ENCODE peak calls at places on chromosomes 7 and 10, in five cellular contexts. A is IMR-90, W is K562, S is HepG2, D is GM12878. I is an unnamed sample.

GRCh38 chr7:29265208-29265923 is 70.8 kb downstream of the CHN2 start:
- DNase-seq in A (no peak), D (no peak), W (no peak), S (no peak), I (no peak)

GRCh38 chr10:131126321-131127121 is 185.0 kb downstream of the TCERG1L start:
- DNase-seq in A (no peak), S (no peak), W (no peak), D (no peak), I (no peak)

GRCh38 chr7:102310414-102310815 is 23.7 kb downstream of the SH2B2 start:
- DNase-seq in S (no peak), W (no peak), D (no peak), A (no peak), I (no peak)

GRCh38 chr7:157046681-157047080 is 36.2 kb upstream of the MNX1 start:
- DNase-seq in D (no peak), W (peak; percentile 12), A (peak; percentile 81), S (no peak), I (no peak)

GRCh38 chr10:119306514-119306951 is 99.2 kb downstream of the GRK5 start:
- DNase-seq in A (no peak), W (peak; percentile 49), S (no peak), D (peak; percentile 71), I (no peak)

GRCh38 chr10:28857164-28857563 is 179.8 kb downstream of the BAMBI start:
- DNase-seq in D (no peak), A (no peak), S (no peak), W (no peak), I (no peak)

GRCh38 chr10:32419615-32420014 is 26.3 kb upstream of the CCDC7 start:
- DNase-seq in S (no peak), A (peak; percentile 42), W (no peak), D (no peak), I (no peak)

GRCh38 chr10:113179270-113179669 is 229.2 kb downstream of the TCF7L2 start:
- DNase-seq in S (no peak), A (no peak), D (no peak), W (no peak), I (no peak)

GRCh38 chr10:129465796-129466702 is 992 bp upstream of the MGMT start:
- DNase-seq in S (no peak), A (no peak), W (no peak), D (no peak), I (no peak)

GRCh38 chr10:118590334-118590733 is 5.1 kb downstream of the PRLHR start:
- DNase-seq in W (no peak), D (no peak), S (no peak), A (no peak), I (peak; percentile 86)

GRCh38 chr7:129702316-129702715 is 90.8 kb downstream of the NRF1 start:
- DNase-seq in S (no peak), A (peak; percentile 63), D (no peak), W (no peak), I (no peak)

GRCh38 chr7:74311305-74311744 is 22.1 kb downstream of the CLIP2 start:
- DNase-seq in A (peak; percentile 68), W (no peak), S (no peak), D (no peak), I (no peak)

GRCh38 chr7:127770870-127771269 is 118.9 kb downstream of the SND1 start:
- DNase-seq in S (no peak), W (no peak), A (peak; percentile 72), D (no peak), I (peak; percentile 57)

GRCh38 chr10:110500515-110500905 is 2.8 kb downstream of the DUSP5 start:
- DNase-seq in W (no peak), S (no peak), D (no peak), A (peak; percentile 81), I (no peak)

GRCh38 chr7:23712368-23713284 is 2.6 kb downstream of the STK31 start:
- DNase-seq in S (peak; percentile 51), W (peak; percentile 44), A (peak; percentile 78), D (peak; percentile 3), I (peak; percentile 79)

GRCh38 chr10:127442220-127442525 is 106.9 kb upstream of the NPS start:
- DNase-seq in S (no peak), W (no peak), D (no peak), A (no peak), I (no peak)

GRCh38 chr10:1609596-1609995 is 127.7 kb downstream of the ADARB2 start:
- DNase-seq in D (no peak), S (no peak), W (no peak), A (no peak), I (no peak)

GRCh38 chr10:88474884-88475844 is 108.0 kb downstream of the RNLS start:
- DNase-seq in S (no peak), A (no peak), W (no peak), D (no peak), I (no peak)

GRCh38 chr10:35347088-35347487 is 10.8 kb downstream of the CCNY start:
- DNase-seq in A (no peak), D (no peak), S (no peak), W (no peak), I (no peak)

GRCh38 chr10:6617319-6618076 is 37.4 kb upstream of the PRKCQ start:
- DNase-seq in A (no peak), S (no peak), W (no peak), D (no peak), I (no peak)

GRCh38 chr10:126407831-126408230 is 19.6 kb upstream of the ADAM12 start:
- DNase-seq in S (no peak), D (no peak), A (no peak), W (no peak), I (no peak)

GRCh38 chr7:37960483-37960882 is 40.0 kb downstream of the EPDR1 start:
- DNase-seq in S (no peak), D (no peak), W (no peak), A (no peak), I (no peak)

GRCh38 chr10:69750011-69750373 is 51.7 kb upstream of the COL13A1 start:
- DNase-seq in D (no peak), W (no peak), S (no peak), A (no peak), I (no peak)

GRCh38 chr10:122044045-122044661 is 55.2 kb downstream of the TACC2 start:
- DNase-seq in A (peak; percentile 49), W (no peak), D (no peak), S (peak; percentile 76), I (no peak)

GRCh38 chr7:156703773-156704482 is 63.4 kb downstream of the RNF32 start:
- DNase-seq in W (no peak), D (peak; percentile 39), S (no peak), A (no peak), I (no peak)

GRCh38 chr7:46229409-46229808 is 308.3 kb upstream of the IGFBP3 start:
- DNase-seq in S (peak; percentile 10), D (no peak), W (no peak), A (peak; percentile 96), I (no peak)

GRCh38 chr10:132122939-132123445 is 57.2 kb downstream of the JAKMIP3 start:
- DNase-seq in S (no peak), W (no peak), D (no peak), A (no peak), I (no peak)

GRCh38 chr10:43689618-43689954 is 40.9 kb upstream of the ZNF32 start:
- DNase-seq in W (peak; percentile 52), S (no peak), D (no peak), A (no peak), I (peak; percentile 82)

DNA sequence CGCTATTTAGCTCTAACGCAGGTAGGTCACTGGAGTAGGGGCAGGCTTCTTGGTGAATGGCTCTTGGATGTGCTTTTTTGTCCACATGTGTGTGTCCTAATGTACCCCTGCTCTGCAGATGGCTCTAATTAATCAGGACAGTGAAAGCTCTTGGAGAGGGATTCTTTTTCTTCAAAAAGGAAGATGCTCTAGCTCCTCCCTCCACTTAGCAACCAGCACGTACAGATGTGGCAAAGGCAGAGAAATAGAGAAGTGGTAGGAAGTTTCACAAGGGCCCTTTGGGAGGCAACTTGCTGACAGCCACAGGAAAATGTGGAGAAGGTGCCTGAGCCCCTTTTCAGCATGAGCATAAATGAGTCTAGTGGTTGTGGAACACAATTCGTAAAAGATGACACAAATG is 221.7 kb downstream of the PLXNA4 start:
- DNase-seq in S (no peak), W (no peak), A (no peak), D (no peak), I (peak; percentile 58)
- H3K27me3 ChIP-seq in S (no peaks in the 10 kb centered on the region), W (peaks cover 17% of the 10 kb centered on the region), A (no peaks in the 10 kb centered on the region), D (peaks cover 1% of the 10 kb centered on the region), I (no peaks in the 10 kb centered on the region)

DNA sequence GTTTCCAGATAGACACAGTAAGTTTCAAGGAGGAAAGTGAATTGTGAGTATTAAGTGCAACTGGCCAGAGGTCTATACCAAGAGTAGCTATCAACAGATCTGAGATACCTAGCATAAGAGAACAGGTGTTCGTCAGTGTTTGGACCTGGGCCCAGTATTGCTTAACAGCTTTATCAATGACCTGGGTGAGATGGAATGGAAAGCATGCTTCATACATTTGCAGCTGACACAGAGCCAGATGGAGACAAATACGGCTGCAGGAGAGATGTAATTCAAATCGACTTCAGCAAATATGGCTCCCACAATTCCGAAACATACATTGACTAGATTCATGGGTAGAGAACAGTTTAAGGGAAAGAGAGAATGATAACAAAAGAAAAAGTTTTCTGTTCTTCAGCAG is 27.8 kb upstream of the COBL start:
- DNase-seq in A (no peak), S (peak; percentile 27), W (no peak), D (no peak), I (no peak)
- TF ChIP-seq MXI1 in A (no peak), S (no peak), W (no peak), D (no peak), I (no peak)

DNA sequence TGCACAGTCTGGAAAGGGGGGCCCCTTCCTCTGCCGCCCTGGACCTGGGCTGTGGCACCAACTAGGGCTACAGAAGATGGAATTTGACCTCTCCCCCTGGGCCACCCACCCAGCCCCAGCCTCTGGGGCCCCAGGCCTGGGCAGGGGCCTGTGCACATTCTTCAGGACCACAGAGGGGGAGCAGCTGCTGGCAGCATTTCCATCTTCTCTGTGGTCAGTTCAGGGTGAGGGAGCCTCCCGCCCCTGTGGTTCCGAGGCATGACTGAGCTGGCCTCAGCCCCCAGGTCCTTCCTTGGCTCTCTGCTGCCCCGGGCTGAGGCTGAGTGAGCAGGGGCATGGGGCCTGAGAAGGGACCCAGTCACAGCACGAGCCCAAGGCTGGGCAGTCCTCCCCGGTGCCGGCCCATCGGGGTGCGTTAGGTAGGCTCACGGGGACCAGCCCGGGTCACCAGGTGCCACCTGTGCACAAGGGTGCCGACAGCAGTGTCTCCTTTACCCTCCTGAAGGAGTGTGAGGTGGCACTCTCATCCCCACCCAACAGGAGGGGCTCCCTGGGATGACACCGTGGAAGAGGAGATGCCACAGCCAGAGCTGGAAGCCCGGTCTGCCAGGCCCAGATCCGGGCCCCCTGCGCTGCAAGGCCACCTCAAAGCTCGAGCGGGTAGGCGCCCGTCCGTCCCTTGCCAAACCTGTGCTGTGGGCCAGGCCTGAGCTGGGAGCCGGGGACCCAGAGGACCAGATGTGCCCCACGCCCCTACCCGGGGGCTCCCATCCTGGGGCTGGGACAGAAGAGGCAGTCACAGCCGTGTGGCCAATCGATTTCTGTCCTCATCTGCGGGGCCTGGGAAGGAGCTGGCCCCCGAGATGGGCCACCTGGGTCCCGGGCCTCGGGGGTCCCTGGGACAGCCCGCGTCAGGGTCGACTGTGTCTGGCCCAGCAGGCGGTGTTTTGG is 63.4 kb downstream of the UNCX start:
- DNase-seq in S (no peak), A (no peak), W (no peak), D (no peak), I (peak; percentile 49)
- H3K27me3 ChIP-seq in S (peaks cover 19% of the 10 kb centered on the region), A (peaks cover 66% of the 10 kb centered on the region), W (peaks cover 75% of the 10 kb centered on the region), D (no peaks in the 10 kb centered on the region), I (peaks cover 91% of the 10 kb centered on the region)

DNA sequence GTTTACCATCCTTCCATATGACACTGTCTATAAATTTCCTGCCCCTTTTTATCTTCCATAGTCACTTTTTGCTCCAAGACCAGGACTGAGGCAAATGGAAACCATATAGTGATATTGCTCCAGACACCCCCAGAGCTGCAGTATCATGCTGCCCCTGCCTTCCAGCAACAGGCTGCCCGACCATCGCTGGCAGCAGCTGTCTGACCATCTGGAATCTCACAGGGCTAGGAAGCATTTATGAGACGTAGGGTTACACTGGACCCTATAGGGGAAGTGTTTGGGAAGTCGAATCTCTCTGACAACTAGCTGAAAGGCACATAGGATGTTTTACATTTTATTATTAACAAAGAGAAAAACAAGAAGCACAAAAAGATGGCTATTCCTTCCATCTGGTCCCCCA is 19.4 kb downstream of the ENO4 start:
- DNase-seq in S (no peak), D (no peak), A (no peak), W (no peak), I (peak; percentile 33)
- TF ChIP-seq MXI1 in S (no peak), D (no peak), A (no peak), W (no peak), I (no peak)